ENCODE peak calls at places on chromosomes 3 and 15, in nine cellular contexts. K is colonic mucosa; O is H9; C is A549; D is breast epithelium; J is AG04450; P is mammary epithelial cell; T is endothelial cell of umbilical vein; Y is CD8-positive, alpha-beta T cell. H is an unnamed sample.

GRCh38 chr15:19944261-19944888 is 597.2 kb downstream of the GOLGA6L6 start:
- DNase-seq in K (no peak), O (no peak), C (no peak), D (no peak), J (no peak), P (no peak), T (no peak), Y (no peak), H (no peak)

GRCh38 chr3:125116311-125117069 is 60.7 kb upstream of the HEG1 start:
- DNase-seq in K (no peak), O (no peak), C (no peak), D (peak; percentile 72), J (no peak), P (peak; percentile 82), T (no peak), Y (no peak), H (no peak)

GRCh38 chr3:39644176-39644575 is 165.2 kb upstream of the MYRIP start:
- DNase-seq in K (no peak), O (no peak), C (no peak), D (no peak), J (peak; percentile 44), P (peak; percentile 9), T (no peak), Y (no peak), H (no peak)

GRCh38 chr3:48568476-48568875 is 4.9 kb upstream of the UCN2 start:
- DNase-seq in K (no peak), O (no peak), C (no peak), D (no peak), J (no peak), P (no peak), T (no peak), Y (no peak), H (no peak)

GRCh38 chr3:101077361-101078011 is 84.3 kb upstream of the ABI3BP start:
- DNase-seq in K (no peak), O (no peak), C (peak; percentile 16), D (no peak), J (no peak), P (peak; percentile 14), T (peak; percentile 83), Y (no peak), H (no peak)

GRCh38 chr3:140629351-140630137 is 48.3 kb upstream of the TRIM42 start:
- DNase-seq in K (no peak), O (no peak), C (no peak), D (no peak), J (no peak), P (peak; percentile 91), T (peak; percentile 51), Y (no peak), H (no peak)

GRCh38 chr3:16064660-16065414 is 109.6 kb upstream of the GALNT15 start:
- DNase-seq in K (peak; percentile 53), O (no peak), C (no peak), D (no peak), J (peak; percentile 82), P (peak; percentile 60), T (peak; percentile 67), Y (no peak), H (no peak)

GRCh38 chr15:58387130-58387529 is 44.7 kb upstream of the LIPC start:
- DNase-seq in K (no peak), O (no peak), C (no peak), D (no peak), J (peak; percentile 21), P (peak; percentile 50), T (no peak), Y (no peak), H (no peak)

GRCh38 chr15:49669288-49669687 is 48.4 kb downstream of the DTWD1 start:
- DNase-seq in K (no peak), O (no peak), C (no peak), D (no peak), J (no peak), P (no peak), T (no peak), Y (no peak), H (no peak)

GRCh38 chr3:7282988-7283387 is 422.1 kb downstream of the GRM7 start:
- DNase-seq in K (no peak), O (no peak), C (no peak), D (no peak), J (no peak), P (no peak), T (no peak), Y (no peak), H (no peak)

DNA sequence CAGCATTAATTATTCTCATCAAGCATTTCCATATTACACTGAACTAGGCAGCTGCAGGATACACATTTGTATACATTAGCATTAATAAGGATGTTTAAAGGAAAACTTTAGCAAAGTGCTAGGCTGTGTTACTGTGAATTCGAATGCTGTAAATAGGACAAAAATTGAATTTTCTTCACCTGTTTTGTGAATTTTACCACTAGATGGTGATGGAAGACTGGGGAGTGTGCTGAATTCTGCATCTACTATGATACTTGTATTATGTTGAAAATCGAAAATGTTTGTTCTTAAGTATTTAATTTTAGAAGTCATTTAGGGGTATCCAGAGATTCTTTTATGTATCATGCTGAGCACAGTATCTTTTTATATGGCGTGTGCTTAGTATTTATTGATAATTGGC is 12.3 kb upstream of the P2RY14 start:
- DNase-seq in K (no peak), O (no peak), C (no peak), D (no peak), J (no peak), P (no peak), T (no peak), Y (no peak), H (no peak)
- TF ChIP-seq CTCF in K (no peak), O (peak; percentile 56), C (peak; percentile 89), D (peak; percentile 54), J (peak; percentile 64), P (peak; percentile 57), T (no peak), Y (no peak), H (no peak)

GRCh38 chr15:35911052-35911780 is 365.3 kb upstream of the DPH6 start:
- DNase-seq in K (no peak), O (no peak), C (no peak), D (no peak), J (no peak), P (no peak), T (no peak), Y (no peak), H (no peak)

GRCh38 chr15:35914573-35914972 is 368.6 kb upstream of the DPH6 start:
- DNase-seq in K (no peak), O (no peak), C (no peak), D (no peak), J (no peak), P (no peak), T (no peak), Y (no peak), H (no peak)

GRCh38 chr15:35909414-35909813 is 363.4 kb upstream of the DPH6 start:
- DNase-seq in K (no peak), O (no peak), C (no peak), D (no peak), J (no peak), P (no peak), T (no peak), Y (no peak), H (no peak)

GRCh38 chr15:35910227-35910626 is 364.3 kb upstream of the DPH6 start:
- DNase-seq in K (no peak), O (no peak), C (no peak), D (no peak), J (no peak), P (no peak), T (no peak), Y (no peak), H (no peak)

DNA sequence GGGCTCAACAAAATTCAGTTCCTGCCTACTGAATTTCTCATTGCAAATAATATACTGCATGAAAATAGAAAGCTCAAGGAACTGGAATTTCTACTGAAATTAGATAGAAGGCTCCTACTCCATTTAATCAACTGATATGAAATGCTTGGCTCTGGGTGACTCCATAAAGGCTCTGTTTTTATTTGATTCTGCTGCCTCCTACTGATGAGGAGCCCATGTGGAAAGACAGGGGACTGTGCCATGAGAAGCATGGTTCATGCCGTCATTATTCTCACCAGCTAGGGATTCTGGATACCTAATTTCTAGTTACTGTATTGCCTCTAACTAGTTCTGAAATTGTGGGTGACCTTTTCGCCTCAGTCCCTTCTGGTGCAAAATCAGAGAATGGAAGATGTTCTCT is 366.2 kb upstream of the DPH6 start:
- DNase-seq in K (no peak), O (no peak), C (no peak), D (no peak), J (no peak), P (peak; percentile 5), T (peak; percentile 31), Y (no peak), H (no peak)
- H3K27ac ChIP-seq in K (no peak overlapping the region), O (no peak overlapping the region), C (no peak overlapping the region), D (no peak overlapping the region), J (no peak overlapping the region), P (no peak overlapping the region), T (no peak overlapping the region), Y (no peak overlapping the region), H (no peak overlapping the region)

GRCh38 chr3:88057650-88058321 is 1.0 kb downstream of the CGGBP1 start:
- DNase-seq in K (no peak), O (no peak), C (no peak), D (no peak), J (no peak), P (peak; percentile 11), T (peak; percentile 56), Y (no peak), H (no peak)
- TF ChIP-seq CTCF in K (no peak), O (no peak), C (no peak), D (no peak), J (peak; percentile 38), P (peak; percentile 32), T (no peak), Y (peak; percentile 15), H (no peak)

DNA sequence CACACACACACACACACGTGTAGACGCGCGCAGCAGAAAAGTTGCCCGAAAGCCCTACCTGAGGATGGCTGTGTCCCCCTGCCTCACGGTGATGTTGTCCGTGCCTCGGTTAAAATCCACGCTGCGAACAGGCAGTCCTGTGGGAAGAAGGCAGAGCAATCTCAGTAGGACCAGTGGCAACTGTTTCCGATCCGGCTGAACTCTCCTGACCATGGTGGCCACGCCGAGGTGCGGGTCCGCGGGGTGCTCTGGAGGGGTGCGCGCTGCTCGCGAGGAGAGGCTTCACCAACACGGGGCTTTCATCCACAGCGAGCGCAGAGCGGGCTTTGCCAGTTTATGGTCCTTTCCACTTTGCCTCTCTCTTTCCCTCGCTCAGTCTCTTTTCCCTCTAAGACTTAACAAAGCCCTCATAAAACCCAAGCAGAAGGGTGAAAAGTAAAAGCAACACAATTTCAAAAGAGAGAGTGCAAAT is 432 bp downstream of the LSAMP start:
- DNase-seq in K (no peak), O (peak; percentile 39), C (no peak), D (no peak), J (no peak), P (no peak), T (no peak), Y (no peak), H (no peak)
- H3K27ac ChIP-seq in K (no peak overlapping the region), O (no peak overlapping the region), C (no peak overlapping the region), D (no peak overlapping the region), J (no peak overlapping the region), P (no peak overlapping the region), T (no peak overlapping the region), Y (no peak overlapping the region), H (no peak overlapping the region)

GRCh38 chr3:72891053-72891855 is 3.4 kb downstream of the GXYLT2 start:
- DNase-seq in K (peak; percentile 31), O (no peak), C (no peak), D (no peak), J (peak; percentile 100), P (peak; percentile 77), T (no peak), Y (no peak), H (no peak)
- TF ChIP-seq CTCF in K (no peak), O (no peak), C (no peak), D (no peak), J (peak; percentile 36), P (no peak), T (no peak), Y (no peak), H (no peak)

H was measured in lung.